ENCODE peak calls at places on chromosomes 1 and 21, in five cellular contexts. U is non-pigmented ciliary epithelial cell; N is stimulated activated CD4-positive, alpha-beta T cell treated with anti-CD3 and anti-CD28 coated beads, Interleukin-2, amount 100 ng/mL, for 48 hours; G is HT1080; F is pancreas. Q is an unnamed sample.

GRCh38 chr21:14833952-14834351 is 230.8 kb downstream of the NRIP1 start:
- DNase-seq in U (no peak), N (no peak), G (no peak), F (no peak), Q (no peak)

GRCh38 chr1:66489972-66490601 is 43.9 kb upstream of the SGIP1 start:
- DNase-seq in U (no peak), N (no peak), G (no peak), F (no peak), Q (no peak)

GRCh38 chr1:193241132-193241827 is 54.9 kb upstream of the B3GALT2 start:
- DNase-seq in U (no peak), N (no peak), G (no peak), F (no peak), Q (no peak)

GRCh38 chr1:18158731-18159130 is 51.1 kb downstream of the IGSF21 start:
- DNase-seq in U (no peak), N (no peak), G (no peak), F (no peak), Q (no peak)

GRCh38 chr1:192952646-192953045 is 106.5 kb downstream of the UCHL5 start:
- DNase-seq in U (no peak), N (no peak), G (no peak), F (no peak), Q (peak; percentile 45)

GRCh38 chr1:76465030-76465429 is 390.5 kb downstream of the ST6GALNAC3 start:
- DNase-seq in U (peak; percentile 11), N (no peak), G (peak; percentile 39), F (no peak), Q (peak; percentile 36)

GRCh38 chr21:33640697-33641338 is 723 bp downstream of the CRYZL1 start:
- DNase-seq in U (no peak), N (no peak), G (no peak), F (no peak), Q (peak; percentile 29)

GRCh38 chr1:235083589-235084323 is 44.9 kb downstream of the TOMM20 start:
- DNase-seq in U (no peak), N (peak; percentile 58), G (peak; percentile 92), F (peak; percentile 79), Q (peak; percentile 96)

GRCh38 chr1:157968951-157969350 is 24.5 kb upstream of the KIRREL1 start:
- DNase-seq in U (no peak), N (no peak), G (peak; percentile 83), F (no peak), Q (peak; percentile 98)

GRCh38 chr1:119982006-119982405 is 85.7 kb upstream of the ADAM30 start:
- DNase-seq in U (no peak), N (no peak), G (peak; percentile 90), F (no peak), Q (no peak)

GRCh38 chr1:228463559-228464455 is 23.4 kb upstream of the RNF187 start:
- DNase-seq in U (no peak), N (peak; percentile 60), G (no peak), F (no peak), Q (peak; percentile 29)

GRCh38 chr21:45850181-45850580 is 131.4 kb upstream of the COL6A1 start:
- DNase-seq in U (no peak), N (no peak), G (no peak), F (no peak), Q (no peak)

GRCh38 chr1:109793486-109794318 is 30.0 kb upstream of the EPS8L3 start:
- DNase-seq in U (peak; percentile 65), N (no peak), G (peak; percentile 80), F (peak; percentile 30), Q (peak; percentile 87)

GRCh38 chr1:240341365-240342250 is 249.9 kb downstream of the FMN2 start:
- DNase-seq in U (no peak), N (no peak), G (no peak), F (no peak), Q (no peak)

GRCh38 chr1:226872455-226872854 is 2.0 kb downstream of the PSEN2 start:
- DNase-seq in U (no peak), N (no peak), G (no peak), F (no peak), Q (no peak)

GRCh38 chr1:65825736-65826135 is 33.0 kb downstream of the PDE4B start:
- DNase-seq in U (peak; percentile 23), N (no peak), G (peak; percentile 54), F (no peak), Q (peak; percentile 8)

GRCh38 chr21:45695086-45695485 is 51.6 kb downstream of the PCBP3 start:
- DNase-seq in U (no peak), N (no peak), G (no peak), F (no peak), Q (peak; percentile 4)

GRCh38 chr1:244171241-244171985 is 120.3 kb downstream of the ZBTB18 start:
- DNase-seq in U (no peak), N (no peak), G (no peak), F (no peak), Q (no peak)

GRCh38 chr1:47192458-47193384 is 2.9 kb upstream of the PDZK1IP1 start:
- DNase-seq in U (no peak), N (peak; percentile 66), G (peak; percentile 59), F (peak; percentile 86), Q (peak; percentile 81)

GRCh38 chr1:55131801-55132200 is 83.4 kb downstream of the USP24 start:
- DNase-seq in U (peak; percentile 62), N (no peak), G (peak; percentile 61), F (no peak), Q (peak; percentile 9)

GRCh38 chr1:8681911-8682310 is 135.5 kb downstream of the RERE start:
- DNase-seq in U (no peak), N (no peak), G (no peak), F (no peak), Q (no peak)

Q was measured in MCF 10A.